ENCODE peak calls at places on chromosome 17, in seven cellular contexts. P is NCI-H1092 treated with DMSO at 0.1 percent for 48 hours, F is GM23338, V is spleen, L is AG10803, M is HFFc6, K is bronchial epithelial cell. E is an unnamed sample.

GRCh38 chr17:29640981-29641642 is 18.4 kb upstream of the CORO6 start:
- DNase-seq in P (no peak), F (no peak), V (no peak), L (no peak), M (no peak), K (no peak), E (no peak)

GRCh38 chr17:210402-210801 is 29.0 kb upstream of the DOC2B start:
- DNase-seq in P (no peak), F (no peak), V (peak), L (no peak), M (no peak), K (no peak), E (no peak)

GRCh38 chr17:45776896-45777295 is 7.2 kb upstream of the CRHR1 start:
- DNase-seq in P (no peak), F (no peak), V (no peak), L (no peak), M (no peak), K (no peak), E (no peak)

GRCh38 chr17:19727466-19728113 is 11.2 kb upstream of the SLC47A2 start:
- DNase-seq in P (no peak), F (no peak), V (no peak), L (peak), M (peak), K (peak), E (peak)

GRCh38 chr17:6712854-6713129 is 377 bp downstream of the SLC13A5 start:
- DNase-seq in P (no peak), F (no peak), V (no peak), L (no peak), M (no peak), K (no peak), E (no peak)

GRCh38 chr17:59372138-59372751 is 40.8 kb downstream of the YPEL2 start:
- DNase-seq in P (no peak), F (no peak), V (no peak), L (peak), M (peak), K (no peak), E (peak)

GRCh38 chr17:82320956-82321927 is 3.8 kb upstream of the CD7 start:
- DNase-seq in P (no peak), F (peak), V (peak), L (no peak), M (no peak), K (no peak), E (peak)

GRCh38 chr17:79048826-79049755 is 25.1 kb downstream of the C1QTNF1 start:
- DNase-seq in P (no peak), F (no peak), V (peak), L (no peak), M (no peak), K (no peak), E (no peak)

GRCh38 chr17:7175363-7175733 is 3.8 kb downstream of the ASGR1 start:
- DNase-seq in P (no peak), F (no peak), V (no peak), L (no peak), M (no peak), K (no peak), E (no peak)

GRCh38 chr17:58318627-58319180 is 9.9 kb downstream of the TSPOAP1 start:
- DNase-seq in P (no peak), F (no peak), V (peak), L (no peak), M (no peak), K (no peak), E (no peak)